ENCODE peak calls at places on chromosomes 1 and 21, in six cellular contexts. I, N, D, P, V and E are unnamed samples.

GRCh38 chr1:238399558-238399957 is 508.8 kb upstream of the ZP4 start:
- DNase-seq in I (no peak), N (no peak), D (no peak), P (no peak), V (peak; percentile 50), E (no peak)

GRCh38 chr1:218472885-218473284 is 127.7 kb downstream of the TGFB2 start:
- DNase-seq in I (no peak), N (no peak), D (no peak), P (no peak), V (no peak), E (no peak)

GRCh38 chr21:42794551-42794950 is 84.8 kb downstream of the WDR4 start:
- DNase-seq in I (no peak), N (no peak), D (no peak), P (no peak), V (no peak), E (no peak)

GRCh38 chr1:99465176-99465900 is 180.6 kb upstream of the PALMD start:
- DNase-seq in I (no peak), N (peak; percentile 58), D (peak; percentile 94), P (peak; percentile 76), V (no peak), E (no peak)

GRCh38 chr1:25697426-25698220 is 81.0 kb downstream of the MAN1C1 start:
- DNase-seq in I (no peak), N (no peak), D (no peak), P (no peak), V (peak; percentile 48), E (no peak)

GRCh38 chr1:103435443-103435842 is 90.1 kb upstream of the RNPC3 start:
- DNase-seq in I (no peak), N (no peak), D (no peak), P (no peak), V (no peak), E (no peak)

GRCh38 chr1:201222125-201222524 is 31.5 kb downstream of the IGFN1 start:
- DNase-seq in I (no peak), N (no peak), D (no peak), P (no peak), V (no peak), E (no peak)

GRCh38 chr1:184802739-184803492 is 48.3 kb upstream of the EDEM3 start:
- DNase-seq in I (no peak), N (peak; percentile 24), D (peak; percentile 40), P (peak; percentile 59), V (no peak), E (no peak)

GRCh38 chr1:20723537-20724363 is 5.9 kb upstream of the KIF17 start:
- DNase-seq in I (no peak), N (peak; percentile 30), D (no peak), P (no peak), V (no peak), E (no peak)

GRCh38 chr1:202146993-202147392 is 2.5 kb upstream of the ARL8A start:
- DNase-seq in I (no peak), N (no peak), D (no peak), P (no peak), V (no peak), E (no peak)

GRCh38 chr21:44006017-44006624 is 6.0 kb upstream of the TRAPPC10 start:
- DNase-seq in I (peak; percentile 62), N (no peak), D (peak; percentile 96), P (peak; percentile 55), V (no peak), E (no peak)

GRCh38 chr1:224287714-224288113 is 42.3 kb downstream of the NVL start:
- DNase-seq in I (no peak), N (no peak), D (no peak), P (no peak), V (peak; percentile 78), E (no peak)

GRCh38 chr21:15741510-15741909 is 11.7 kb downstream of the USP25 start:
- DNase-seq in I (no peak), N (no peak), D (peak; percentile 60), P (no peak), V (no peak), E (no peak)

GRCh38 chr1:75632350-75632949 is 21.5 kb upstream of the SLC44A5 start:
- DNase-seq in I (peak; percentile 61), N (peak; percentile 34), D (peak; percentile 56), P (no peak), V (peak; percentile 72), E (peak; percentile 57)

GRCh38 chr1:109356959-109357358 is 40.8 kb downstream of the SORT1 start:
- DNase-seq in I (no peak), N (no peak), D (no peak), P (peak; percentile 33), V (no peak), E (no peak)

GRCh38 chr1:173554089-173554488 is 48.8 kb downstream of the SLC9C2 start:
- DNase-seq in I (no peak), N (no peak), D (no peak), P (no peak), V (no peak), E (no peak)

DNA sequence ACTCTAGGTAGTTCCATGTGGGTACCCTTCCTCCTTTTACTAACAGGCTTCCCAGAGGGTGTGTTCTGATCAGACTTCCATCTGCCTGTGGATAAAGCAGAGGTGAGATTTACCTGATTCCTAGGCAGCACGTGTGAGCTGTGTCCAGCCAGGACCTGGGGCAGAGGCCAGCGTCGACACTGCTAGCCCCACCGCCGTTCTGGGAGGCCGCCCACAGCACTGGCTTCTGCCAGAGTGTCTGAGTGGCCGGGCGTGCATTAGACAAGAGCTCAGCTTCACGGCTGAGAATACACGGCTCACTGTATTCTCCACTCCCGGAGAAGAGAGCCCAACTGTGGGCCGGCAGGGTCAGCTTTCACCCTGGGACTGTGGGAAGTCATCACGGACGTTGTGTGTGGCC is 82.5 kb downstream of the PRDM16 start:
- DNase-seq in I (no peak), N (no peak), D (no peak), P (no peak), V (no peak), E (no peak)
- H3K9me2 ChIP-seq in I (no peaks in the 10 kb centered on the region), N (no peaks in the 10 kb centered on the region), D (no peaks in the 10 kb centered on the region), P (no peaks in the 10 kb centered on the region), V (no peaks in the 10 kb centered on the region), E (no peaks in the 10 kb centered on the region)

DNA sequence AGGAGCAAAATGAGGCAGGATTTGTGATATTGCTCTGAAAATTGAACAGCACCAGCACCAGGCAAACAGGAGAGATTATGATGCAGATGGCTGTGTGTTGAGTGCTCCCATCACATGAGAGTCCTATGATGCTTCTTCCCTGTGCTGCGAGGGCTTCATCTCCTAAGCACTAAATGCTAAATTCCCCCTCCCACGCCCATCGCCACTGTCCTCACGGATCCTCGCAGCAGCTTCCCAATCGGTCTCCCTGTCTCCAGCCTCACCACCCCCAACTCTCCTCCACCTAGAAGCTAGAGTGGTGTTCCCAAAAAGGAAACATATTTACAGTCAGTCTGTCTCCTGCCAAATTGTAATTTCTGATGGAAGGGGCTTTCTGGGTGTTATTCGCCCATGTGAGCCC is 4.9 kb upstream of the BACE2 start:
- DNase-seq in I (no peak), N (no peak), D (no peak), P (no peak), V (no peak), E (no peak)
- H3K27me3 ChIP-seq in I (no peaks in the 10 kb centered on the region), N (peaks cover 9% of the 10 kb centered on the region), D (no peaks in the 10 kb centered on the region), P (no peaks in the 10 kb centered on the region), V (peaks cover 31% of the 10 kb centered on the region), E (no peaks in the 10 kb centered on the region)

GRCh38 chr1:16440480-16441311 is at the start of gene NECAP2:
- DNase-seq in I (peak; percentile 96), N (peak; percentile 92), D (peak; percentile 96), P (peak; percentile 71), V (peak; percentile 97), E (peak; percentile 97)

GRCh38 chr1:16443975-16444745 is 3.6 kb downstream of the NECAP2 start:
- DNase-seq in I (no peak), N (no peak), D (no peak), P (no peak), V (no peak), E (no peak)

GRCh38 chr1:16442941-16443340 is 2.4 kb downstream of the NECAP2 start:
- DNase-seq in I (no peak), N (no peak), D (no peak), P (no peak), V (no peak), E (no peak)

GRCh38 chr1:16441312-16441641 is 753 bp downstream of the NECAP2 start:
- DNase-seq in I (peak; percentile 35), N (no peak), D (peak; percentile 53), P (no peak), V (no peak), E (no peak)

DNA sequence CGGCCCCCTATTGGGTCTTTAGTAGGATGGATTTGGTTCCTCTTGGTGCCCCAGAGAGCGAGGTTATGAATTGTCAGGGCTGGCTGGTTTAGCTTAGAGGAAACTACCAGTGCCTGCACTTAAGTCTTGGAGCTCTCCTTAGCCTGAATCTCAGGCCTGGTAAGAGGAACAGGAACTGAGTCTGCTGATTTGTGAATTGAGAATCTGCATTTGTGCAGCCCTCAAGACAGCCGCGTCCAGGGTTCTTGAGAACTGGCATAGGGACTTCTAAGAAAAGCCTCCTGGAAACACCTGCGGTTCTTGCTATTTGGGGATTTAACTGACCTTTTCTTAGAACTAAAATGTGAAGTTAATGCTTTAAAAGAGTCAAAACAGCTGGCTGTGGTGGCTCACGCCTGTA is 1.7 kb downstream of the NECAP2 start:
- DNase-seq in I (no peak), N (no peak), D (no peak), P (no peak), V (no peak), E (peak; percentile 60)
- H3K9me2 ChIP-seq in I (no peaks in the 10 kb centered on the region), N (no peaks in the 10 kb centered on the region), D (no peaks in the 10 kb centered on the region), P (no peaks in the 10 kb centered on the region), V (no peaks in the 10 kb centered on the region), E (no peaks in the 10 kb centered on the region)

DNA sequence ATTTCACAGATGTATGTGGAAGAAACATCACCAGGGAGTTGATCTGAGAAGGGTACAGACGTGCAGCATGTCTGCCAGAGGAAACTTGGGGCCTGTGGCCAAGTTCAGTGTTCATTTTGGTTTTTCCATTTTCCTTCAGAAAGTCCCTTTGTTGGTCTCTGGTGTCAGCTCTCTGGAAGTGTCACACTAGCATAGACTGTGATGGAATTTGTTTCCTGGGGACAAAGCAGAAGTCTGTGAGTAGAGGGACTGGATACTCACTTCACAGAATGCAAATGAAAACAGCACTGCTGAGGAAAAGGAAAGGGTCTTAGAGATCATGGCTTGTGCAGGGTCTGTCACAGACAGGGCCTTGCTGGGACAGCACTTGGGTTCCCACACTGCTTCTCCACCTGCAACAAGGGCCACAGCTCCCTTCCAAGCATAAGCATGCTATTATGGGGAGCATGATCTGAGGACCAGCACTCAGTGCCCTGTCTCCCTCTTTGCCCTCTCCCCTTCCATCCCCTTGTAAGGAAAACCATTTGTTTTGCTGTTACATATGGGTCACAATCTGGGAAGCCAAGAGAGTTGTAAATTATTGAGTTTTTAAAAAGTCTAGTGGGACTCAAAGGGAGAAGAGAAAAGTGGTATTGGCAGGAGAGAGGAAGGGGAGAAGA is 31.4 kb upstream of the CD84 start:
- DNase-seq in I (no peak), N (no peak), D (no peak), P (no peak), V (no peak), E (no peak)
- H3K27me3 ChIP-seq in I (no peaks in the 10 kb centered on the region), N (peaks cover 48% of the 10 kb centered on the region), D (peaks cover 47% of the 10 kb centered on the region), P (peaks cover 52% of the 10 kb centered on the region), V (no peaks in the 10 kb centered on the region), E (no peaks in the 10 kb centered on the region)